ENCODE peak calls at places on chromosomes 2 and 18, in nine cellular contexts. E is T follicular helper cell, A is B cell, I is NCI-H82, P is natural killer cell, X is Kasumi-1, T is head of caudate nucleus, N is T-helper 1 cell, L is WERI-Rb-1. W is an unnamed sample.

GRCh38 chr2:134138115-134138514 is 115.8 kb upstream of the MGAT5 start:
- DNase-seq in E (no peak), A (no peak), I (no peak), P (no peak), X (no peak), T (no peak), N (no peak), L (no peak), W (peak)

GRCh38 chr2:1744446-1745170 is at the start of gene PXDN:
- DNase-seq in E (no peak), A (no peak), I (no peak), P (no peak), X (no peak), T (peak), N (no peak), L (peak), W (peak)

GRCh38 chr2:238846503-238847431 is 1.1 kb upstream of the TWIST2 start:
- DNase-seq in E (no peak), A (no peak), I (no peak), P (no peak), X (no peak), T (no peak), N (no peak), L (no peak), W (peak)

GRCh38 chr18:55764382-55764781 is 176.4 kb upstream of the TCF4 start:
- DNase-seq in E (no peak), A (no peak), I (no peak), P (no peak), X (no peak), T (no peak), N (no peak), L (no peak), W (no peak)

GRCh38 chr18:40570615-40571014 is 1384.4 kb upstream of the PIK3C3 start:
- DNase-seq in E (no peak), A (no peak), I (no peak), P (no peak), X (no peak), T (no peak), N (no peak), L (no peak), W (no peak)

GRCh38 chr18:78891185-78891762 is 88.3 kb upstream of the SALL3 start:
- DNase-seq in E (no peak), A (no peak), I (no peak), P (no peak), X (no peak), T (no peak), N (no peak), L (no peak), W (no peak)

GRCh38 chr2:45895477-45895876 is 244.0 kb downstream of the PRKCE start:
- DNase-seq in E (no peak), A (no peak), I (no peak), P (no peak), X (no peak), T (no peak), N (no peak), L (no peak), W (no peak)

GRCh38 chr2:182435754-182436153 is 8.9 kb upstream of the PDE1A start:
- DNase-seq in E (no peak), A (no peak), I (no peak), P (no peak), X (no peak), T (no peak), N (no peak), L (no peak), W (peak)

GRCh38 chr2:220455389-220455788 is 828.0 kb downstream of the SLC4A3 start:
- DNase-seq in E (no peak), A (no peak), I (no peak), P (no peak), X (no peak), T (no peak), N (no peak), L (no peak), W (no peak)

GRCh38 chr2:70643715-70644114 is 90.1 kb upstream of the TGFA start:
- DNase-seq in E (no peak), A (no peak), I (peak), P (no peak), X (peak), T (no peak), N (no peak), L (peak), W (no peak)

GRCh38 chr2:182767578-182767977 is 51.5 kb downstream of the DNAJC10 start:
- DNase-seq in E (no peak), A (no peak), I (peak), P (no peak), X (peak), T (no peak), N (no peak), L (no peak), W (peak)

GRCh38 chr2:79935046-79935729 is 369.4 kb downstream of the LRRTM1 start:
- DNase-seq in E (no peak), A (no peak), I (no peak), P (no peak), X (no peak), T (no peak), N (no peak), L (no peak), W (no peak)

GRCh38 chr18:9817725-9818422 is 67.9 kb upstream of the TXNDC2 start:
- DNase-seq in E (no peak), A (no peak), I (no peak), P (no peak), X (no peak), T (no peak), N (no peak), L (no peak), W (no peak)

GRCh38 chr2:203713381-203713780 is 6.9 kb downstream of the CD28 start:
- DNase-seq in E (no peak), A (no peak), I (peak), P (no peak), X (no peak), T (no peak), N (no peak), L (peak), W (no peak)

GRCh38 chr2:95305341-95306058 is 8.4 kb downstream of the KCNIP3 start:
- DNase-seq in E (no peak), A (no peak), I (no peak), P (no peak), X (no peak), T (no peak), N (no peak), L (no peak), W (peak)

GRCh38 chr18:69257861-69258458 is 142.7 kb upstream of the DOK6 start:
- DNase-seq in E (no peak), A (no peak), I (no peak), P (no peak), X (no peak), T (no peak), N (no peak), L (no peak), W (peak)

GRCh38 chr2:235543851-235544686 is 50.2 kb downstream of the AGAP1 start:
- DNase-seq in E (no peak), A (no peak), I (no peak), P (no peak), X (no peak), T (no peak), N (no peak), L (no peak), W (no peak)

GRCh38 chr2:141041281-141041680 is 1089.5 kb downstream of the LRP1B start:
- DNase-seq in E (no peak), A (no peak), I (no peak), P (no peak), X (no peak), T (no peak), N (no peak), L (no peak), W (no peak)

GRCh38 chr2:221676566-221677172 is 104.6 kb upstream of the EPHA4 start:
- DNase-seq in E (no peak), A (no peak), I (no peak), P (no peak), X (no peak), T (no peak), N (no peak), L (no peak), W (no peak)

GRCh38 chr2:12704378-12704777 is 12.4 kb upstream of the TRIB2 start:
- DNase-seq in E (no peak), A (no peak), I (no peak), P (no peak), X (no peak), T (no peak), N (no peak), L (no peak), W (peak)

GRCh38 chr18:78659748-78660147 is 319.9 kb upstream of the SALL3 start:
- DNase-seq in E (no peak), A (no peak), I (peak), P (no peak), X (no peak), T (no peak), N (no peak), L (peak), W (no peak)

GRCh38 chr2:238389985-238390682 is 36.6 kb upstream of the ASB1 start:
- DNase-seq in E (no peak), A (no peak), I (no peak), P (no peak), X (no peak), T (peak), N (no peak), L (no peak), W (no peak)

GRCh38 chr2:226660524-226660923 is 139.1 kb downstream of the IRS1 start:
- DNase-seq in E (no peak), A (no peak), I (peak), P (no peak), X (no peak), T (no peak), N (no peak), L (peak), W (peak)

GRCh38 chr2:146004470-146004869 is 1484.6 kb upstream of the ZEB2 start:
- DNase-seq in E (no peak), A (no peak), I (no peak), P (no peak), X (no peak), T (no peak), N (no peak), L (no peak), W (peak)

GRCh38 chr2:3451926-3452671 is 67.2 kb downstream of the ADI1 start:
- DNase-seq in E (no peak), A (no peak), I (no peak), P (no peak), X (no peak), T (no peak), N (no peak), L (no peak), W (no peak)

GRCh38 chr2:158291544-158292175 is 164.9 kb downstream of the CCDC148 start:
- DNase-seq in E (no peak), A (no peak), I (no peak), P (no peak), X (no peak), T (no peak), N (no peak), L (no peak), W (no peak)

W was measured in cardiac fibroblast.